ENCODE peak calls at places on chromosomes 6 and 20, in seven cellular contexts. R is suprapubic skin, S is transverse colon, N is testis, J is Peyer's patch, E is prostate gland, Y is stomach. F is an unnamed sample.

GRCh38 chr20:35344354-35344837 is 52.2 kb upstream of the FAM83C start:
- DNase-seq in S (peak; percentile 65), J (peak; percentile 71), Y (peak; percentile 56), N (no peak), R (no peak), E (peak; percentile 31), F (no peak)

GRCh38 chr20:52268184-52268583 is 76.6 kb upstream of the ZFP64 start:
- DNase-seq in N (no peak), S (no peak), R (no peak), J (no peak), Y (no peak), E (no peak), F (no peak)

GRCh38 chr6:129498950-129499870 is 210.8 kb downstream of the ARHGAP18 start:
- DNase-seq in R (no peak), Y (no peak), E (peak; percentile 36), J (no peak), S (no peak), N (no peak), F (no peak)

GRCh38 chr20:51372176-51372803 is 170.2 kb downstream of the NFATC2 start:
- DNase-seq in R (no peak), J (peak; percentile 80), S (peak; percentile 60), Y (peak; percentile 78), E (peak; percentile 74), N (peak; percentile 82), F (peak; percentile 69)

GRCh38 chr6:14981960-14982359 is 263.9 kb upstream of the JARID2 start:
- DNase-seq in S (no peak), J (no peak), R (no peak), E (no peak), N (peak; percentile 73), Y (no peak), F (no peak)

GRCh38 chr6:33410711-33411631 is at the start of gene PHF1:
- DNase-seq in Y (peak; percentile 77), J (peak; percentile 79), S (peak; percentile 84), N (peak; percentile 42), R (no peak), E (peak; percentile 76), F (peak; percentile 79)

GRCh38 chr20:5056801-5057599 is 55.7 kb upstream of the SLC23A2 start:
- DNase-seq in N (peak; percentile 58), J (peak; percentile 79), E (peak; percentile 7), S (peak; percentile 55), R (no peak), Y (peak; percentile 43), F (no peak)

GRCh38 chr6:165308926-165309731 is at the start of gene C6orf118:
- DNase-seq in S (no peak), Y (no peak), N (peak; percentile 69), R (no peak), E (peak; percentile 8), J (no peak), F (peak; percentile 78)

GRCh38 chr6:108020438-108021116 is 54.0 kb downstream of the OSTM1 start:
- DNase-seq in Y (no peak), J (no peak), S (no peak), E (no peak), R (no peak), N (no peak), F (no peak)

GRCh38 chr6:164695896-164696295 is 613.5 kb downstream of the C6orf118 start:
- DNase-seq in E (no peak), Y (no peak), N (no peak), J (no peak), S (no peak), R (no peak), F (no peak)

GRCh38 chr6:75402296-75402695 is 91.3 kb downstream of the FILIP1 start:
- DNase-seq in J (no peak), N (no peak), R (no peak), E (no peak), Y (no peak), S (no peak), F (no peak)

GRCh38 chr6:90584636-90585255 is 2.1 kb downstream of the MAP3K7 start:
- DNase-seq in N (no peak), S (no peak), Y (no peak), R (no peak), E (no peak), J (no peak), F (no peak)

GRCh38 chr6:18595774-18596528 is 208.8 kb downstream of the RNF144B start:
- DNase-seq in J (peak; percentile 79), S (peak; percentile 48), E (peak; percentile 55), Y (peak; percentile 51), N (peak; percentile 88), R (peak; percentile 83), F (peak; percentile 59)

GRCh38 chr20:38986663-38987062 is 24.5 kb downstream of the DHX35 start:
- DNase-seq in J (no peak), R (no peak), Y (no peak), S (no peak), N (no peak), E (no peak), F (no peak)

DNA sequence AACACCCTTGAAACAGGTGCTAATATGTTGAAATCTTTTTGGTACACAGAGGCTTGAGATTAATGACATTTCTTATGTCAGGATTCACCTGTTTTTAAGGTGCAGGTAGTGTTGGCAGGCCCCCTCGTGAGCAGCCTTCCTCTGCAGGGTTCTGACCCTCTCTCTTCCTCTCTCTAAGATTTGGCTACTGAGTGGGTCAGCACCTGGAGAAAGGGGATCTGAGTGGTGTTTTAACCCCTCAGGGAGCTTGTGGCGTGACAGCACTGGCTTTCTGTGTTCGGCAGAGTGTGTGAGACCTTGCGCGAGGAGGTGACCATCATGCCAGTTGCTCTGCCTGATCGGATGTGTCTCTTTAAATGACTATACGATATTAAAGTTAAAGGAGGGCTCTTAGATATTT is 37.1 kb downstream of the HIVEP1 start:
- DNase-seq in R (no peak), E (no peak), S (no peak), J (no peak), N (no peak), Y (no peak), F (no peak)
- TF ChIP-seq POLR2A in R (no peak), E (no peak), S (no peak), J (no peak), N (no peak), Y (no peak), F (no peak)

DNA sequence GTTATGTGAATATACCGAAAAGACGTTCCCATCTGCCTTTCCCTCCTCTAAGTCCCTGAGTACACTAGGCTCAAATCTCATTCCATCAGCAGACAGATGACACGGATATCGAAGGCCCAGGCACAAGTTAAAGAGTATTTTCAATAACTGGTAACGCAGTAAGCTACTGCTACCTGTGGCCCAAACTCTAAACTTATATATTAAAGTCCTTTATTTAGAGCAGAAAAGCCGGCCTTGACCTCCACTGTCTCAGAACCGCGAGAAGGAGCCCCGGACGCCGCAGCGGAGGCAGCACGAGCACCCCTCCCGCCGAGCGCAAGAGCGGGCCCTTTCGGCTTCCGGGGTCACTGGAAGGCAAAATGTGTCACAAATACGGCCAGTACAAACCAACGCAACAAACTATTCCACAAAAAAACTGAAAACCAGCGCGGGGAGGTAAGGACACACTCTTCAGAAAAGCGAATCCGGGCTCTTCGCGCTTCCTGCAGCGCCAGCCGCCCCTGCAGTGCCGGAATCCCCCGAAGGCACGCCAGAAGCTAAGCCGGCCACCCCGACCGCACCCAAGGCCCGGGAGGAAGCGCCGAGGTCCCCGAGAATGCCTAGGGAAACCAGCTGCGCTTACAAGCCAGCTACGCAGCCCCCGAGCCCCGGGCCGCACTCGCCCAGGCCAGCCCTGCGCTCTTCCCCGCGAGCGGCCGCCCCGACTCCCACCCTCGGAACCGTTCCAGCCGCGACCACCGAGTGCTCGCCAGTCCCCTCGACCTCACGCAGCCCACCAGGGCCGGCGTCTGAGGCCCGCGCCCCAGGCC is 681 bp downstream of the DIDO1 start:
- DNase-seq in J (peak; percentile 72), Y (peak; percentile 45), N (peak; percentile 49), S (peak; percentile 54), R (peak; percentile 78), E (no peak), F (peak; percentile 42)
- H3K4me1 ChIP-seq in J (peaks cover 41% of the 10 kb centered on the region), Y (peaks cover 73% of the 10 kb centered on the region), N (peaks cover 61% of the 10 kb centered on the region), S (peaks cover 77% of the 10 kb centered on the region), R (peaks cover 82% of the 10 kb centered on the region), E (peaks cover 36% of the 10 kb centered on the region), F (peaks cover 68% of the 10 kb centered on the region)

GRCh38 chr6:3294921-3295871 is 36.4 kb downstream of the PSMG4 start:
- DNase-seq in R (peak; percentile 70), S (no peak), E (no peak), Y (no peak), J (peak; percentile 56), N (no peak), F (no peak)
- TF ChIP-seq CTCF in R (no peak), S (peak; percentile 21), E (no peak), Y (no peak), J (peak; percentile 50), N (no peak), F (no peak)

GRCh38 chr6:44271406-44271723 is 1.1 kb downstream of the TMEM151B start:
- DNase-seq in J (no peak), R (no peak), Y (no peak), E (no peak), S (no peak), N (no peak), F (no peak)
- TF ChIP-seq POLR2A in J (no peak), R (no peak), Y (no peak), E (no peak), S (no peak), N (no peak), F (no peak)

DNA sequence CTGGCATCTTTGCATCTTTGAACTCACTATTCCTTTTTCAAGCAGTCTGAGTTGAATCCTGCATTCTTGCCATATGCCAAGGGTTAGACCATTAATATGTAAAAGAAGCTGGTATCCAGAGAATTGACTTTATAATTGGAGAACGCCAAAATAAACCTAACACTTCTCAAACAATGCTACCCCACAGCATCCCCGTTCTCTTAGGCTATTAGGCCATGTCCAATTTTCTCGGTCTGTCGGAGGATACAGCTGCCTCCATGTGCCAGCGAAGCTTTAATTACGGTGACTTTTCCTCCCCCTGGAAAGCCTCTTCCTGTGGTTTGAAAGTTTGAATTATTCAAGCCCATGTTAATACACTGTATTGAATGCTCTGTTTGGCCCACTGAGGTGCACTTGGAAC is 60.6 kb downstream of the HS3ST5 start:
- DNase-seq in N (no peak), R (no peak), S (no peak), E (no peak), J (no peak), Y (no peak), F (no peak)
- H3K4me1 ChIP-seq in N (no peaks in the 10 kb centered on the region), R (no peaks in the 10 kb centered on the region), S (no peaks in the 10 kb centered on the region), E (no peaks in the 10 kb centered on the region), J (no peaks in the 10 kb centered on the region), Y (no peaks in the 10 kb centered on the region), F (no peaks in the 10 kb centered on the region)

GRCh38 chr6:41021832-41022231 is 17.2 kb downstream of the UNC5CL start:
- DNase-seq in R (no peak), Y (no peak), E (no peak), S (no peak), N (peak; percentile 44), J (no peak), F (peak; percentile 40)
- TF ChIP-seq CTCF in R (no peak), Y (no peak), E (no peak), S (no peak), N (no peak), J (no peak), F (no peak)

F was measured in thyroid gland.